ENCODE peak calls at places on chromosomes 16 and 17, in nine cellular contexts. Y, Z, R, B, E, F, D, U and P are unnamed samples.
A peak's percentile ranks its signal among the peaks of the same experiment; 100 is the strongest.

GRCh38 chr17:64498308-64499203 is 1.7 kb upstream of the POLG2 start:
- DNase-seq in F (no peak), Y (no peak), Z (no peak), R (no peak), D (no peak), U (no peak), E (no peak), B (no peak), P (peak; percentile 45)

GRCh38 chr17:68085751-68086445 is 50.4 kb downstream of the KPNA2 start:
- DNase-seq in Z (no peak), B (no peak), U (no peak), F (no peak), E (peak; percentile 91), Y (no peak), D (peak; percentile 50), R (no peak), P (peak; percentile 79)

GRCh38 chr17:4230142-4230541 is 33.6 kb downstream of the ANKFY1 start:
- DNase-seq in E (peak; percentile 58), R (no peak), B (peak; percentile 93), U (no peak), Y (no peak), Z (peak; percentile 99), F (no peak), D (peak; percentile 83), P (peak; percentile 15)

GRCh38 chr16:27169511-27170071 is 33.7 kb upstream of the KDM8 start:
- DNase-seq in D (no peak), E (peak; percentile 73), Y (no peak), U (no peak), B (peak; percentile 91), Z (peak; percentile 81), R (no peak), F (peak; percentile 15), P (peak; percentile 48)

GRCh38 chr17:79779661-79780365 is 1.9 kb downstream of the CBX2 start:
- DNase-seq in D (no peak), B (no peak), Y (no peak), U (no peak), R (no peak), E (no peak), F (no peak), Z (no peak), P (no peak)

GRCh38 chr17:42518755-42519545 is 17.1 kb upstream of the NAGLU start:
- DNase-seq in B (peak; percentile 99), U (no peak), Y (no peak), Z (peak; percentile 83), D (peak; percentile 77), E (peak; percentile 64), R (no peak), F (no peak), P (peak; percentile 69)

GRCh38 chr16:53523126-53523804 is 20.3 kb upstream of the AKTIP start:
- DNase-seq in B (no peak), E (no peak), D (no peak), R (no peak), Y (no peak), Z (no peak), F (no peak), U (no peak), P (no peak)

GRCh38 chr17:36948717-36949460 is at the start of gene AATF:
- DNase-seq in Z (peak; percentile 96), D (peak; percentile 98), B (peak; percentile 92), R (peak; percentile 98), U (peak; percentile 94), F (peak; percentile 97), Y (peak; percentile 94), E (peak; percentile 96), P (peak; percentile 99)

GRCh38 chr17:28053725-28054124 is 11.2 kb downstream of the NLK start:
- DNase-seq in Z (no peak), B (no peak), R (no peak), D (no peak), Y (no peak), E (no peak), F (no peak), U (no peak), P (no peak)

GRCh38 chr17:76824103-76824502 is 44.1 kb upstream of the MGAT5B start:
- DNase-seq in D (no peak), U (no peak), F (no peak), Y (no peak), Z (no peak), B (no peak), E (peak; percentile 75), R (peak; percentile 60), P (no peak)